ENCODE peak calls at places on chromosomes 4 and X, in ten cellular contexts. One of them, this sample, is unnamed.

GRCh38 chr4:30553721-30554120 is 166.4 kb upstream of the PCDH7 start:
- DNase-seq in prostate gland: no peak
- DNase-seq in pancreas: no peak
- DNase-seq in CD8-positive, alpha-beta memory T cell: no peak
- DNase-seq in transverse colon: no peak
- DNase-seq in CD4-positive, alpha-beta T cell: no peak
- DNase-seq in aorta: no peak
- DNase-seq in A549: no peak
- DNase-seq in upper lobe of right lung: no peak
- DNase-seq in mesenchymal stem cell: peak
- DNase-seq in this sample: no peak

GRCh38 chrX:43860646-43861370 is 21.4 kb downstream of the MAOB start:
- DNase-seq in pancreas: no peak
- DNase-seq in CD4-positive, alpha-beta T cell: no peak
- DNase-seq in mesenchymal stem cell: peak
- DNase-seq in prostate gland: peak
- DNase-seq in transverse colon: no peak
- DNase-seq in A549: peak
- DNase-seq in upper lobe of right lung: no peak
- DNase-seq in CD8-positive, alpha-beta memory T cell: no peak
- DNase-seq in aorta: no peak
- DNase-seq in this sample: no peak

GRCh38 chr4:86769794-86770193 is 79.4 kb downstream of the SLC10A6 start:
- DNase-seq in CD4-positive, alpha-beta T cell: no peak
- DNase-seq in aorta: no peak
- DNase-seq in CD8-positive, alpha-beta memory T cell: no peak
- DNase-seq in transverse colon: no peak
- DNase-seq in A549: no peak
- DNase-seq in prostate gland: no peak
- DNase-seq in mesenchymal stem cell: no peak
- DNase-seq in upper lobe of right lung: no peak
- DNase-seq in pancreas: no peak
- DNase-seq in this sample: no peak

GRCh38 chr4:152360045-152360410 is 175.9 kb downstream of the FBXW7 start:
- DNase-seq in CD8-positive, alpha-beta memory T cell: no peak
- DNase-seq in mesenchymal stem cell: no peak
- DNase-seq in A549: no peak
- DNase-seq in transverse colon: no peak
- DNase-seq in CD4-positive, alpha-beta T cell: no peak
- DNase-seq in upper lobe of right lung: no peak
- DNase-seq in aorta: no peak
- DNase-seq in prostate gland: no peak
- DNase-seq in pancreas: no peak
- DNase-seq in this sample: no peak

GRCh38 chrX:100747090-100747489 is 15.2 kb upstream of the SYTL4 start:
- DNase-seq in mesenchymal stem cell: no peak
- DNase-seq in upper lobe of right lung: no peak
- DNase-seq in prostate gland: no peak
- DNase-seq in transverse colon: no peak
- DNase-seq in CD8-positive, alpha-beta memory T cell: no peak
- DNase-seq in pancreas: no peak
- DNase-seq in aorta: no peak
- DNase-seq in A549: no peak
- DNase-seq in CD4-positive, alpha-beta T cell: no peak
- DNase-seq in this sample: no peak

GRCh38 chr4:6172927-6173200 is 27.5 kb downstream of the JAKMIP1 start:
- DNase-seq in CD4-positive, alpha-beta T cell: no peak
- DNase-seq in upper lobe of right lung: no peak
- DNase-seq in pancreas: no peak
- DNase-seq in CD8-positive, alpha-beta memory T cell: no peak
- DNase-seq in mesenchymal stem cell: no peak
- DNase-seq in prostate gland: no peak
- DNase-seq in transverse colon: no peak
- DNase-seq in aorta: no peak
- DNase-seq in A549: no peak
- DNase-seq in this sample: no peak

GRCh38 chr4:183249854-183250253 is 70.2 kb downstream of the CLDN22 start:
- DNase-seq in CD4-positive, alpha-beta T cell: no peak
- DNase-seq in upper lobe of right lung: no peak
- DNase-seq in transverse colon: peak
- DNase-seq in aorta: no peak
- DNase-seq in A549: peak
- DNase-seq in pancreas: no peak
- DNase-seq in mesenchymal stem cell: peak
- DNase-seq in prostate gland: no peak
- DNase-seq in CD8-positive, alpha-beta memory T cell: no peak
- DNase-seq in this sample: no peak

GRCh38 chr4:151408630-151409469 is at the start of gene FHIP1A:
- DNase-seq in CD8-positive, alpha-beta memory T cell: peak
- DNase-seq in aorta: peak
- DNase-seq in mesenchymal stem cell: peak
- DNase-seq in prostate gland: peak
- DNase-seq in transverse colon: peak
- DNase-seq in pancreas: peak
- DNase-seq in upper lobe of right lung: peak
- DNase-seq in A549: peak
- DNase-seq in CD4-positive, alpha-beta T cell: peak
- DNase-seq in this sample: peak

GRCh38 chr4:36269116-36269515 is 12.3 kb upstream of the DTHD1 start:
- DNase-seq in aorta: no peak
- DNase-seq in CD4-positive, alpha-beta T cell: no peak
- DNase-seq in CD8-positive, alpha-beta memory T cell: peak
- DNase-seq in A549: no peak
- DNase-seq in transverse colon: no peak
- DNase-seq in prostate gland: no peak
- DNase-seq in upper lobe of right lung: no peak
- DNase-seq in pancreas: no peak
- DNase-seq in mesenchymal stem cell: no peak
- DNase-seq in this sample: no peak

GRCh38 chr4:36264205-36264826 is 17.1 kb upstream of the DTHD1 start:
- DNase-seq in A549: no peak
- DNase-seq in CD4-positive, alpha-beta T cell: no peak
- DNase-seq in pancreas: no peak
- DNase-seq in mesenchymal stem cell: no peak
- DNase-seq in CD8-positive, alpha-beta memory T cell: no peak
- DNase-seq in transverse colon: no peak
- DNase-seq in aorta: no peak
- DNase-seq in prostate gland: no peak
- DNase-seq in upper lobe of right lung: no peak
- DNase-seq in this sample: no peak

GRCh38 chr4:36269533-36269932 is 11.9 kb upstream of the DTHD1 start:
- DNase-seq in mesenchymal stem cell: no peak
- DNase-seq in CD4-positive, alpha-beta T cell: no peak
- DNase-seq in pancreas: no peak
- DNase-seq in CD8-positive, alpha-beta memory T cell: no peak
- DNase-seq in A549: no peak
- DNase-seq in aorta: no peak
- DNase-seq in transverse colon: no peak
- DNase-seq in prostate gland: no peak
- DNase-seq in upper lobe of right lung: no peak
- DNase-seq in this sample: no peak

GRCh38 chr4:36273276-36273675 is 8.1 kb upstream of the DTHD1 start:
- DNase-seq in CD4-positive, alpha-beta T cell: no peak
- DNase-seq in upper lobe of right lung: no peak
- DNase-seq in CD8-positive, alpha-beta memory T cell: no peak
- DNase-seq in transverse colon: no peak
- DNase-seq in A549: no peak
- DNase-seq in prostate gland: no peak
- DNase-seq in aorta: no peak
- DNase-seq in pancreas: no peak
- DNase-seq in mesenchymal stem cell: no peak
- DNase-seq in this sample: no peak

DNA sequence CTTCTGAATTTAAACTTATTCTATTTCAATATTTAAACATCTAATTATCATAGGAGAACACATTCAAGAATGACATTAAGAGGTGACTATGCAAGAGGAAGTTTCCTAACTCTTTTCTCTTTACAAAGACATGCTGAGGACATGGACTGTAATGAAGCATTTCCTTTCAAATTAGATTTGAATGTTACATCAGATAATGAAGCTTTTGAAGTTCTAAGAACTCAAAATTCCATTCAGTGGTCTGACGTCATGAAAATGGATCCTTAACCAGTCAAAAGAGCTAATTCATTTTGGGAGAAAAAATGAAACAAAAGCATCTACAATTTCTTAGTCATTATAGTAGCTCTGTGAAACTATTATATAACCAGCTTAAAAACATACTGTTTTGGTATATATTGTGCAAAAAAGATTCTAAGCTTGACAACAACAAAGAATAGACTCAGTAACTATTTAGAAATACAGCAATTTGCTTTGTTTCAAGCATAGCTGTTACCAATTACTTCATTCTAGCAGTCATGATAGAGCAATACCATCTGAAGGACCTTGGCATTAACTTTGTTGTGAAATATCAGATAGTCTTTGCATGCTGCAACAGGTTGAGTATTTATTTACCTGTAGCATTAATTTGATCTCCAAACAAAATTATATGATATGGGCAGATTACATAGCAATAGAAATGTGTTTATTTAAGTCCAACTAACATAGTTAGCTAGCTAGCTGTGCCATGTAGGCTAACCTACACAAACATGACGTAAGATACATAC is 13.7 kb upstream of the DTHD1 start:
- DNase-seq in aorta: no peak
- DNase-seq in mesenchymal stem cell: no peak
- DNase-seq in pancreas: no peak
- DNase-seq in transverse colon: no peak
- DNase-seq in CD8-positive, alpha-beta memory T cell: no peak
- DNase-seq in upper lobe of right lung: no peak
- DNase-seq in CD4-positive, alpha-beta T cell: no peak
- DNase-seq in prostate gland: no peak
- DNase-seq in A549: no peak
- DNase-seq in this sample: no peak
- H3K27ac ChIP-seq in aorta: no peak
- H3K27ac ChIP-seq in mesenchymal stem cell: no peak
- H3K27ac ChIP-seq in pancreas: no peak
- H3K27ac ChIP-seq in transverse colon: no peak
- H3K27ac ChIP-seq in CD8-positive, alpha-beta memory T cell: no peak
- H3K27ac ChIP-seq in upper lobe of right lung: no peak
- H3K27ac ChIP-seq in CD4-positive, alpha-beta T cell: no peak
- H3K27ac ChIP-seq in prostate gland: no peak
- H3K27ac ChIP-seq in A549: no peak
- H3K27ac ChIP-seq in this sample: peak

DNA sequence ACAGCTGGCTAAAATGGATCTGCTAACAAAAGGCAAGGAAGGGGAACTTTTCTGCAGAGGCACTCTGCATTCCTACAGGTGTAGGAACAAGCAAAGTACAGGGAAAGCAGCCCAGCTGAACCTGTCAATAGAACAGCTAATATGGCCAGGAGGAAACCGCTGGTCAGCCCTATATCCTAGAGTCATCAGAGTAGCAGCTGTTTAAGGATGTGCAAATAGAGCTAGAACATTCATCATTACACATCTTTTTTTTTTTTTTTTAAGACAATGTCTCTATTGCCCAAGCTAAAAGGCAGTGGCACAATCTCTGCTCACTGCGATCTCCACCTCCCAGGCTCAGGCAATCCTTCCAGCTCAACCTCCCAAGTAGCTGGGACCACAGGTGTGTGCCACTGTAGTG is 163.0 kb downstream of the BTC start:
- DNase-seq in aorta: no peak
- DNase-seq in prostate gland: no peak
- DNase-seq in CD8-positive, alpha-beta memory T cell: no peak
- DNase-seq in upper lobe of right lung: no peak
- DNase-seq in transverse colon: no peak
- DNase-seq in CD4-positive, alpha-beta T cell: no peak
- DNase-seq in A549: peak
- DNase-seq in pancreas: no peak
- DNase-seq in mesenchymal stem cell: peak
- DNase-seq in this sample: no peak
- H3K27ac ChIP-seq in aorta: no peak
- H3K27ac ChIP-seq in prostate gland: no peak
- H3K27ac ChIP-seq in CD8-positive, alpha-beta memory T cell: no peak
- H3K27ac ChIP-seq in upper lobe of right lung: no peak
- H3K27ac ChIP-seq in transverse colon: no peak
- H3K27ac ChIP-seq in CD4-positive, alpha-beta T cell: no peak
- H3K27ac ChIP-seq in A549: peak
- H3K27ac ChIP-seq in pancreas: no peak
- H3K27ac ChIP-seq in mesenchymal stem cell: no peak
- H3K27ac ChIP-seq in this sample: no peak

GRCh38 chr4:119017634-119018033 is 118.0 kb upstream of the MYOZ2 start:
- DNase-seq in A549: no peak
- DNase-seq in upper lobe of right lung: no peak
- DNase-seq in aorta: no peak
- DNase-seq in mesenchymal stem cell: no peak
- DNase-seq in CD8-positive, alpha-beta memory T cell: no peak
- DNase-seq in prostate gland: no peak
- DNase-seq in CD4-positive, alpha-beta T cell: no peak
- DNase-seq in transverse colon: no peak
- DNase-seq in pancreas: no peak
- DNase-seq in this sample: no peak

GRCh38 chr4:119014658-119015057 is 121.0 kb upstream of the MYOZ2 start:
- DNase-seq in prostate gland: no peak
- DNase-seq in aorta: no peak
- DNase-seq in upper lobe of right lung: no peak
- DNase-seq in CD4-positive, alpha-beta T cell: no peak
- DNase-seq in pancreas: no peak
- DNase-seq in transverse colon: no peak
- DNase-seq in CD8-positive, alpha-beta memory T cell: no peak
- DNase-seq in A549: no peak
- DNase-seq in mesenchymal stem cell: no peak
- DNase-seq in this sample: no peak

GRCh38 chr4:119020158-119020557 is 115.5 kb upstream of the MYOZ2 start:
- DNase-seq in CD8-positive, alpha-beta memory T cell: no peak
- DNase-seq in mesenchymal stem cell: peak
- DNase-seq in CD4-positive, alpha-beta T cell: no peak
- DNase-seq in pancreas: no peak
- DNase-seq in upper lobe of right lung: no peak
- DNase-seq in prostate gland: no peak
- DNase-seq in A549: no peak
- DNase-seq in aorta: no peak
- DNase-seq in transverse colon: no peak
- DNase-seq in this sample: no peak

GRCh38 chr4:119011607-119011988 is 122.9 kb downstream of the SYNPO2 start:
- DNase-seq in CD8-positive, alpha-beta memory T cell: no peak
- DNase-seq in CD4-positive, alpha-beta T cell: no peak
- DNase-seq in A549: no peak
- DNase-seq in transverse colon: no peak
- DNase-seq in upper lobe of right lung: no peak
- DNase-seq in aorta: no peak
- DNase-seq in mesenchymal stem cell: no peak
- DNase-seq in pancreas: no peak
- DNase-seq in prostate gland: no peak
- DNase-seq in this sample: no peak

DNA sequence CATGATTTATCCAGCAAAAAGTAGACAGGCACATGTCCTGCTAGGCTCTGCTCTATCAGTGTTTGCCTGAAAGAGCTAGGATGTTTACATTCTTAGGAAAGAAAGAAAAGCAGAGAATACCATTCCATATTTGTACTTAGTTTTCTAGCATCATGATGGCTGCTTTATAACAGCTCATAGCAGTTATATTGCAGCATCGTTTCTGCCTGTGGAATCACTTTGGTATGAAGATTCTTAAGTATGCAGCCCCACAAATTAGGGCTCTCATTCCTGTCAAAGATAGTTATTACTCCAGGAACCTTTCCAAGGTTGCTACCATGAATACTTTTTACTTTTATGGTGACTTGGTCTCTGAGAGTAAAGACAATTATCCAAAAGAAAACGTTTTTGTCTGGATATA is 119.0 kb upstream of the MYOZ2 start:
- DNase-seq in pancreas: no peak
- DNase-seq in aorta: no peak
- DNase-seq in mesenchymal stem cell: peak
- DNase-seq in CD4-positive, alpha-beta T cell: no peak
- DNase-seq in upper lobe of right lung: no peak
- DNase-seq in prostate gland: no peak
- DNase-seq in transverse colon: no peak
- DNase-seq in CD8-positive, alpha-beta memory T cell: no peak
- DNase-seq in A549: no peak
- DNase-seq in this sample: no peak
- H3K27ac ChIP-seq in pancreas: no peak
- H3K27ac ChIP-seq in aorta: peak
- H3K27ac ChIP-seq in mesenchymal stem cell: no peak
- H3K27ac ChIP-seq in CD4-positive, alpha-beta T cell: no peak
- H3K27ac ChIP-seq in upper lobe of right lung: peak
- H3K27ac ChIP-seq in prostate gland: peak
- H3K27ac ChIP-seq in transverse colon: peak
- H3K27ac ChIP-seq in CD8-positive, alpha-beta memory T cell: no peak
- H3K27ac ChIP-seq in A549: no peak
- H3K27ac ChIP-seq in this sample: no peak

GRCh38 chr4:145130130-145130529 is 32.0 kb downstream of the ABCE1 start:
- DNase-seq in CD8-positive, alpha-beta memory T cell: no peak
- DNase-seq in pancreas: no peak
- DNase-seq in CD4-positive, alpha-beta T cell: no peak
- DNase-seq in transverse colon: no peak
- DNase-seq in mesenchymal stem cell: no peak
- DNase-seq in prostate gland: no peak
- DNase-seq in upper lobe of right lung: no peak
- DNase-seq in aorta: no peak
- DNase-seq in A549: no peak
- DNase-seq in this sample: no peak

GRCh38 chr4:145130788-145131398 is 32.8 kb downstream of the ABCE1 start:
- DNase-seq in mesenchymal stem cell: peak
- DNase-seq in A549: no peak
- DNase-seq in prostate gland: no peak
- DNase-seq in aorta: no peak
- DNase-seq in transverse colon: no peak
- DNase-seq in upper lobe of right lung: no peak
- DNase-seq in CD8-positive, alpha-beta memory T cell: no peak
- DNase-seq in CD4-positive, alpha-beta T cell: no peak
- DNase-seq in pancreas: no peak
- DNase-seq in this sample: no peak

DNA sequence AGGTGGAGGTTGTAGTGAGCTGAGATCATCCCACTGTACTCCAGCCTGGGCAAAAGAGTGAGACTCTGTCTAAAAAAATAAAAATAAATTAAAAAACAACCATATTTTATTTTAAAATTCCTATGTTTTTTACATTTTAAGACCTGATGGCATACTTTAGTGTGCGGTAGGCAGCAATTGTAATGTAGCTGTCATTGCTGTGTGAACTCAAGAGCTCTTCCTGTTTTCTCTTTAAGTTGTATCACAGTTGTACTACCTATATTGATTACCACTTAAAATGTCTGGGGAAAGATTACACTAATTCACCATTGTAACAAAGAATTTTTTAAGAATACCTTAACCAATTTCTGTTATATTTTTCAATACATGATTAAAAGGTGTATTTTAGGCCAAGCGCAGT is 27.3 kb downstream of the ABCE1 start:
- DNase-seq in mesenchymal stem cell: no peak
- DNase-seq in upper lobe of right lung: no peak
- DNase-seq in pancreas: no peak
- DNase-seq in aorta: no peak
- DNase-seq in CD4-positive, alpha-beta T cell: no peak
- DNase-seq in prostate gland: no peak
- DNase-seq in CD8-positive, alpha-beta memory T cell: no peak
- DNase-seq in transverse colon: no peak
- DNase-seq in A549: no peak
- DNase-seq in this sample: no peak
- H3K27ac ChIP-seq in mesenchymal stem cell: no peak
- H3K27ac ChIP-seq in upper lobe of right lung: no peak
- H3K27ac ChIP-seq in pancreas: no peak
- H3K27ac ChIP-seq in aorta: no peak
- H3K27ac ChIP-seq in CD4-positive, alpha-beta T cell: no peak
- H3K27ac ChIP-seq in prostate gland: no peak
- H3K27ac ChIP-seq in CD8-positive, alpha-beta memory T cell: peak
- H3K27ac ChIP-seq in transverse colon: no peak
- H3K27ac ChIP-seq in A549: no peak
- H3K27ac ChIP-seq in this sample: no peak

This sample was measured in caudate nucleus.